ENCODE peak calls at places on chromosomes 13 and 19, in five cellular contexts. T, V, G, H and E are unnamed samples.

GRCh38 chr13:107742544-107742943 is 472.8 kb downstream of the LIG4 start:
- DNase-seq in T (no peak), V (no peak), G (no peak), H (no peak), E (no peak)

GRCh38 chr19:10544242-10544752 is 593 bp downstream of the ATG4D start:
- DNase-seq in T (no peak), V (no peak), G (no peak), H (peak; percentile 34), E (no peak)

GRCh38 chr19:28884786-28885476 is 328.0 kb downstream of the UQCRFS1 start:
- DNase-seq in T (no peak), V (no peak), G (no peak), H (no peak), E (no peak)

GRCh38 chr13:112873851-112874750 is 94.9 kb upstream of the MCF2L start:
- DNase-seq in T (peak; percentile 31), V (peak; percentile 14), G (peak; percentile 2), H (peak; percentile 54), E (no peak)

GRCh38 chr13:24167666-24168391 is 7.3 kb downstream of the SPATA13 start:
- DNase-seq in T (no peak), V (no peak), G (no peak), H (no peak), E (no peak)

GRCh38 chr19:1129535-1129934 is 25.7 kb downstream of the GPX4 start:
- DNase-seq in T (no peak), V (no peak), G (no peak), H (no peak), E (no peak)

GRCh38 chr19:8340341-8341096 is 2.5 kb downstream of the KANK3 start:
- DNase-seq in T (no peak), V (no peak), G (no peak), H (no peak), E (no peak)

GRCh38 chr13:29888306-29888705 is 37.9 kb upstream of the UBL3 start:
- DNase-seq in T (peak; percentile 17), V (no peak), G (no peak), H (no peak), E (no peak)

GRCh38 chr13:42041017-42041683 is 7.3 kb upstream of the DGKH start:
- DNase-seq in T (no peak), V (no peak), G (no peak), H (peak; percentile 29), E (no peak)

GRCh38 chr19:45251452-45252354 is 632 bp downstream of the MARK4 start:
- DNase-seq in T (no peak), V (no peak), G (no peak), H (no peak), E (no peak)

GRCh38 chr13:60066206-60066605 is 97.5 kb downstream of the DIAPH3 start:
- DNase-seq in T (no peak), V (no peak), G (no peak), H (no peak), E (no peak)

GRCh38 chr13:52156724-52157251 is 2.6 kb downstream of the NEK3 start:
- DNase-seq in T (no peak), V (no peak), G (no peak), H (no peak), E (no peak)

GRCh38 chr19:12983561-12984142 is 11.6 kb upstream of the NFIX start:
- DNase-seq in T (peak; percentile 45), V (peak; percentile 56), G (no peak), H (peak; percentile 79), E (no peak)

GRCh38 chr19:1649706-1650626 is 2.4 kb downstream of the TCF3 start:
- DNase-seq in T (no peak), V (no peak), G (no peak), H (no peak), E (no peak)

GRCh38 chr19:11195169-11195568 is 2.2 kb downstream of the KANK2 start:
- DNase-seq in T (no peak), V (no peak), G (no peak), H (no peak), E (no peak)

GRCh38 chr13:51541809-51542258 is 42.4 kb upstream of the WDFY2 start:
- DNase-seq in T (no peak), V (no peak), G (no peak), H (no peak), E (no peak)

GRCh38 chr19:43474986-43475705 is 9.7 kb upstream of the LYPD3 start:
- DNase-seq in T (peak; percentile 77), V (peak; percentile 78), G (peak; percentile 51), H (peak; percentile 97), E (no peak)

GRCh38 chr19:49847731-49848696 is 2.9 kb upstream of the PTOV1 start:
- DNase-seq in T (peak; percentile 61), V (no peak), G (peak; percentile 87), H (no peak), E (peak; percentile 80)

GRCh38 chr19:52590728-52591127 is 20.6 kb downstream of the ZNF701 start:
- DNase-seq in T (no peak), V (no peak), G (no peak), H (no peak), E (no peak)

GRCh38 chr19:11018743-11019142 is 57.9 kb downstream of the SMARCA4 start:
- DNase-seq in T (no peak), V (no peak), G (no peak), H (no peak), E (no peak)

GRCh38 chr19:2962018-2962670 is 15.2 kb upstream of the TLE6 start:
- DNase-seq in T (no peak), V (no peak), G (peak; percentile 59), H (peak; percentile 43), E (no peak)